ENCODE peak calls at places on chromosome 14, in four cellular contexts. Z is mesenchymal stem cell, L is trophoblast cell, W is H1. E is an unnamed sample.

GRCh38 chr14:106879241-106879640 is 1352.9 kb downstream of the TMEM121 start:
- DNase-seq in Z (no peak), L (no peak), W (no peak), E (no peak)

GRCh38 chr14:49607583-49607982 is 8.8 kb downstream of the LRR1 start:
- DNase-seq in Z (no peak), L (no peak), W (no peak), E (no peak)

GRCh38 chr14:22882529-22883190 is 362 bp upstream of the REM2 start:
- DNase-seq in Z (peak; percentile 66), L (peak; percentile 49), W (no peak), E (no peak)

GRCh38 chr14:70655110-70655826 is 13.6 kb downstream of the TTC9 start:
- DNase-seq in Z (no peak), L (no peak), W (no peak), E (no peak)

GRCh38 chr14:73829526-73830431 is 21.9 kb upstream of the PTGR2 start:
- DNase-seq in Z (peak; percentile 58), L (peak; percentile 49), W (no peak), E (no peak)

GRCh38 chr14:73935666-73936065 is 14.2 kb downstream of the FAM161B start:
- DNase-seq in Z (peak; percentile 18), L (no peak), W (no peak), E (no peak)

GRCh38 chr14:21672116-21672515 is 1.5 kb downstream of the OR4E1 start:
- DNase-seq in Z (peak; percentile 69), L (no peak), W (no peak), E (no peak)

GRCh38 chr14:75063013-75063412 is 811 bp downstream of the ACYP1 start:
- DNase-seq in Z (no peak), L (no peak), W (no peak), E (no peak)

GRCh38 chr14:22657861-22658260 is 13.7 kb upstream of the OR6J1 start:
- DNase-seq in Z (peak; percentile 58), L (no peak), W (no peak), E (no peak)

GRCh38 chr14:76780875-76781647 is 19.8 kb downstream of the VASH1 start:
- DNase-seq in Z (no peak), L (no peak), W (no peak), E (no peak)

GRCh38 chr14:103112488-103113243 is 10.6 kb upstream of the TNFAIP2 start:
- DNase-seq in Z (no peak), L (no peak), W (no peak), E (no peak)

GRCh38 chr14:68651652-68652432 is 141.0 kb downstream of the ZFP36L1 start:
- DNase-seq in Z (peak; percentile 85), L (no peak), W (no peak), E (no peak)

GRCh38 chr14:81436296-81437138 is 36.4 kb upstream of the STON2 start:
- DNase-seq in Z (peak; percentile 54), L (peak; percentile 64), W (no peak), E (peak; percentile 83)

GRCh38 chr14:32203928-32204357 is 874 bp upstream of the RNU6-8 start:
- DNase-seq in Z (no peak), L (no peak), W (no peak), E (peak; percentile 29)

GRCh38 chr14:58362798-58363412 is 32.8 kb upstream of the TOMM20L start:
- DNase-seq in Z (peak; percentile 21), L (no peak), W (no peak), E (no peak)

GRCh38 chr14:49881296-49882006 is 11.4 kb upstream of the ARF6 start:
- DNase-seq in Z (peak; percentile 78), L (no peak), W (no peak), E (no peak)

GRCh38 chr14:29741909-29742401 is 185.7 kb downstream of the PRKD1 start:
- DNase-seq in Z (peak; percentile 7), L (no peak), W (no peak), E (no peak)

GRCh38 chr14:104799657-104800599 is 973 bp upstream of the ZBTB42 start:
- DNase-seq in Z (peak; percentile 83), L (peak; percentile 61), W (peak; percentile 36), E (no peak)

GRCh38 chr14:104796682-104797081 is 1.1 kb upstream of the AKT1 start:
- DNase-seq in Z (no peak), L (no peak), W (no peak), E (no peak)

GRCh38 chr14:104799239-104799599 is 1.7 kb upstream of the ZBTB42 start:
- DNase-seq in Z (no peak), L (no peak), W (no peak), E (no peak)

GRCh38 chr14:104797112-104798044 is 1.8 kb upstream of the AKT1 start:
- DNase-seq in Z (peak; percentile 60), L (peak; percentile 88), W (no peak), E (no peak)

GRCh38 chr14:104798300-104799238 is 2.3 kb upstream of the ZBTB42 start:
- DNase-seq in Z (no peak), L (no peak), W (no peak), E (no peak)
- H3K27ac ChIP-seq in Z (no peak overlapping the region), L (no peak overlapping the region), W (no peak overlapping the region), E (no peak overlapping the region)

GRCh38 chr14:99909500-99910064 is 116.4 kb downstream of the EML1 start:
- DNase-seq in Z (no peak), L (no peak), W (no peak), E (no peak)
- H3K4ac ChIP-seq in Z (no peak overlapping the region), L (no peak overlapping the region), W (no peak overlapping the region), E (no peak overlapping the region)

GRCh38 chr14:61703342-61704129 is 8.2 kb downstream of the HIF1A start:
- DNase-seq in Z (no peak), L (no peak), W (no peak), E (no peak)
- H3K27ac ChIP-seq in Z (no peak overlapping the region), L (no peak overlapping the region), W (no peak overlapping the region), E (no peak overlapping the region)

GRCh38 chr14:60734465-60735242 is at the start of gene MNAT1:
- DNase-seq in Z (peak; percentile 84), L (peak; percentile 74), W (no peak), E (peak; percentile 72)

GRCh38 chr14:60736494-60736893 is 1.9 kb downstream of the MNAT1 start:
- DNase-seq in Z (peak; percentile 44), L (peak; percentile 42), W (no peak), E (no peak)

GRCh38 chr14:60744566-60744965 is 10.0 kb downstream of the MNAT1 start:
- DNase-seq in Z (no peak), L (no peak), W (no peak), E (no peak)

GRCh38 chr14:60738843-60739508 is 4.4 kb downstream of the MNAT1 start:
- DNase-seq in Z (no peak), L (no peak), W (no peak), E (no peak)
- H3K4ac ChIP-seq in Z (no peak overlapping the region), L (peak overlapping the region; percentile 67), W (no peak overlapping the region), E (no peak overlapping the region)

DNA sequence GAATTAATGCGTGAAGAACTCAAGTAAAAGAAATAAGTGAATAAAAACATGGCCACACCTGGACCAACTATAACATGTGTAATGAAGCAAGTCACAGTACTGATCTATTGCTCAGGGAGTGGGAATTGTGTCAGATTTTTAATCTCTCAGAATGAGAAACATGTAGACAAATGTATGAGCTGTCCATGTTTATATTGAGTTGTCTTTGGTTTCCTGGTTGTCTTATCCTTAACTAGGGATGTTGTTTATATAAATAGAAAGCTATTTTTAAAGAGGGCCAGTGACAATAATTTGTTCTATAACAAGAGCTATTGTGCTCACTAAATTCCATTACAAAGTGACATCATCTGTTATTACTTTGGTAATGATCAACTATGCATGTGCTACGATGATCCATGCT is 91.2 kb upstream of the RTL1 start:
- DNase-seq in Z (peak; percentile 17), L (no peak), W (no peak), E (no peak)
- H3K27ac ChIP-seq in Z (no peak overlapping the region), L (no peak overlapping the region), W (no peak overlapping the region), E (no peak overlapping the region)

GRCh38 chr14:79376557-79376956 is 834.7 kb downstream of the DIO2 start:
- DNase-seq in Z (no peak), L (no peak), W (no peak), E (no peak)
- H3K4ac ChIP-seq in Z (no peak overlapping the region), L (no peak overlapping the region), W (peak overlapping the region; percentile 54), E (no peak overlapping the region)

E was measured in neuronal stem cell.